ENCODE peak calls at places on chromosomes 2 and 18, in five cellular contexts. One of them, this sample, is unnamed.
A peak's percentile ranks its signal among the peaks of the same experiment; 100 is the strongest.

GRCh38 chr2:47941936-47942335 is 35.6 kb upstream of the FBXO11 start:
- DNase-seq in GM23248: no peak
- DNase-seq in PC-9: no peak
- DNase-seq in stimulated activated CD4-positive, alpha-beta T cell treated with anti-CD3 and anti-CD28 coated beads, Interleukin-4, amount 100 ng/mL, for 24 hours: no peak
- DNase-seq in COR-L47: no peak
- DNase-seq in this sample: no peak

GRCh38 chr2:241203218-241204009 is 14.9 kb downstream of the ANO7 start:
- DNase-seq in GM23248: no peak
- DNase-seq in stimulated activated CD4-positive, alpha-beta T cell treated with anti-CD3 and anti-CD28 coated beads, Interleukin-4, amount 100 ng/mL, for 24 hours: no peak
- DNase-seq in PC-9: no peak
- DNase-seq in COR-L47: no peak
- DNase-seq in this sample: no peak

GRCh38 chr2:237026981-237027711 is 58.5 kb upstream of the COPS8 start:
- DNase-seq in PC-9: peak; percentile 57
- DNase-seq in COR-L47: no peak
- DNase-seq in stimulated activated CD4-positive, alpha-beta T cell treated with anti-CD3 and anti-CD28 coated beads, Interleukin-4, amount 100 ng/mL, for 24 hours: peak; percentile 37
- DNase-seq in GM23248: peak; percentile 85
- DNase-seq in this sample: peak; percentile 71

GRCh38 chr18:42028232-42028832 is 73.3 kb downstream of the PIK3C3 start:
- DNase-seq in stimulated activated CD4-positive, alpha-beta T cell treated with anti-CD3 and anti-CD28 coated beads, Interleukin-4, amount 100 ng/mL, for 24 hours: peak; percentile 33
- DNase-seq in PC-9: no peak
- DNase-seq in COR-L47: no peak
- DNase-seq in GM23248: peak; percentile 62
- DNase-seq in this sample: peak; percentile 17

GRCh38 chr2:233331536-233331935 is 22.8 kb upstream of the DGKD start:
- DNase-seq in stimulated activated CD4-positive, alpha-beta T cell treated with anti-CD3 and anti-CD28 coated beads, Interleukin-4, amount 100 ng/mL, for 24 hours: peak; percentile 65
- DNase-seq in PC-9: no peak
- DNase-seq in COR-L47: no peak
- DNase-seq in GM23248: no peak
- DNase-seq in this sample: no peak

GRCh38 chr2:53633441-53633840 is 134.2 kb upstream of the CHAC2 start:
- DNase-seq in stimulated activated CD4-positive, alpha-beta T cell treated with anti-CD3 and anti-CD28 coated beads, Interleukin-4, amount 100 ng/mL, for 24 hours: no peak
- DNase-seq in GM23248: peak; percentile 10
- DNase-seq in COR-L47: peak; percentile 15
- DNase-seq in PC-9: peak; percentile 39
- DNase-seq in this sample: peak; percentile 15

GRCh38 chr18:12305930-12306629 is 2.0 kb upstream of the TUBB6 start:
- DNase-seq in stimulated activated CD4-positive, alpha-beta T cell treated with anti-CD3 and anti-CD28 coated beads, Interleukin-4, amount 100 ng/mL, for 24 hours: no peak
- DNase-seq in PC-9: no peak
- DNase-seq in GM23248: no peak
- DNase-seq in COR-L47: no peak
- DNase-seq in this sample: no peak

GRCh38 chr2:45567974-45568789 is 42.9 kb downstream of the SRBD1 start:
- DNase-seq in COR-L47: no peak
- DNase-seq in PC-9: no peak
- DNase-seq in GM23248: no peak
- DNase-seq in stimulated activated CD4-positive, alpha-beta T cell treated with anti-CD3 and anti-CD28 coated beads, Interleukin-4, amount 100 ng/mL, for 24 hours: no peak
- DNase-seq in this sample: peak; percentile 20

GRCh38 chr2:157692768-157693167 is 64.1 kb upstream of the ACVR1C start:
- DNase-seq in PC-9: peak; percentile 77
- DNase-seq in GM23248: peak; percentile 94
- DNase-seq in COR-L47: no peak
- DNase-seq in stimulated activated CD4-positive, alpha-beta T cell treated with anti-CD3 and anti-CD28 coated beads, Interleukin-4, amount 100 ng/mL, for 24 hours: no peak
- DNase-seq in this sample: peak; percentile 20

GRCh38 chr2:235080108-235080507 is 128.3 kb downstream of the SH3BP4 start:
- DNase-seq in COR-L47: no peak
- DNase-seq in stimulated activated CD4-positive, alpha-beta T cell treated with anti-CD3 and anti-CD28 coated beads, Interleukin-4, amount 100 ng/mL, for 24 hours: no peak
- DNase-seq in PC-9: no peak
- DNase-seq in GM23248: peak; percentile 83
- DNase-seq in this sample: no peak

GRCh38 chr2:219497495-219498279 is 1.0 kb upstream of the GMPPA start:
- DNase-seq in PC-9: peak; percentile 67
- DNase-seq in stimulated activated CD4-positive, alpha-beta T cell treated with anti-CD3 and anti-CD28 coated beads, Interleukin-4, amount 100 ng/mL, for 24 hours: peak; percentile 25
- DNase-seq in GM23248: peak; percentile 94
- DNase-seq in COR-L47: peak; percentile 50
- DNase-seq in this sample: peak; percentile 91

GRCh38 chr2:84830095-84830494 is 50.8 kb downstream of the TRABD2A start:
- DNase-seq in COR-L47: no peak
- DNase-seq in stimulated activated CD4-positive, alpha-beta T cell treated with anti-CD3 and anti-CD28 coated beads, Interleukin-4, amount 100 ng/mL, for 24 hours: no peak
- DNase-seq in PC-9: no peak
- DNase-seq in GM23248: no peak
- DNase-seq in this sample: peak; percentile 52

GRCh38 chr2:15334650-15335326 is 226.3 kb downstream of the NBAS start:
- DNase-seq in COR-L47: peak; percentile 40
- DNase-seq in GM23248: peak; percentile 41
- DNase-seq in PC-9: peak; percentile 70
- DNase-seq in stimulated activated CD4-positive, alpha-beta T cell treated with anti-CD3 and anti-CD28 coated beads, Interleukin-4, amount 100 ng/mL, for 24 hours: no peak
- DNase-seq in this sample: peak; percentile 11

GRCh38 chr2:232573042-232573441 is 22.6 kb downstream of the EIF4E2 start:
- DNase-seq in GM23248: no peak
- DNase-seq in stimulated activated CD4-positive, alpha-beta T cell treated with anti-CD3 and anti-CD28 coated beads, Interleukin-4, amount 100 ng/mL, for 24 hours: no peak
- DNase-seq in COR-L47: no peak
- DNase-seq in PC-9: no peak
- DNase-seq in this sample: no peak

GRCh38 chr2:195613922-195614321 is 43.1 kb upstream of the SLC39A10 start:
- DNase-seq in GM23248: peak; percentile 94
- DNase-seq in stimulated activated CD4-positive, alpha-beta T cell treated with anti-CD3 and anti-CD28 coated beads, Interleukin-4, amount 100 ng/mL, for 24 hours: no peak
- DNase-seq in PC-9: peak; percentile 42
- DNase-seq in COR-L47: no peak
- DNase-seq in this sample: peak; percentile 75

GRCh38 chr18:31267823-31268481 is 50.0 kb upstream of the DSG1 start:
- DNase-seq in COR-L47: no peak
- DNase-seq in PC-9: no peak
- DNase-seq in GM23248: no peak
- DNase-seq in stimulated activated CD4-positive, alpha-beta T cell treated with anti-CD3 and anti-CD28 coated beads, Interleukin-4, amount 100 ng/mL, for 24 hours: no peak
- DNase-seq in this sample: no peak

GRCh38 chr2:10584843-10585475 is 104.8 kb downstream of the NOL10 start:
- DNase-seq in stimulated activated CD4-positive, alpha-beta T cell treated with anti-CD3 and anti-CD28 coated beads, Interleukin-4, amount 100 ng/mL, for 24 hours: no peak
- DNase-seq in COR-L47: no peak
- DNase-seq in PC-9: peak; percentile 98
- DNase-seq in GM23248: peak; percentile 91
- DNase-seq in this sample: peak; percentile 76

GRCh38 chr18:35616664-35617423 is 35.3 kb downstream of the GALNT1 start:
- DNase-seq in stimulated activated CD4-positive, alpha-beta T cell treated with anti-CD3 and anti-CD28 coated beads, Interleukin-4, amount 100 ng/mL, for 24 hours: peak; percentile 73
- DNase-seq in GM23248: peak; percentile 76
- DNase-seq in COR-L47: no peak
- DNase-seq in PC-9: peak; percentile 66
- DNase-seq in this sample: peak; percentile 11

GRCh38 chr2:49948091-49948490 is 793.8 kb upstream of the FSHR start:
- DNase-seq in PC-9: no peak
- DNase-seq in stimulated activated CD4-positive, alpha-beta T cell treated with anti-CD3 and anti-CD28 coated beads, Interleukin-4, amount 100 ng/mL, for 24 hours: no peak
- DNase-seq in GM23248: no peak
- DNase-seq in COR-L47: no peak
- DNase-seq in this sample: no peak

GRCh38 chr2:22894761-22895160 is 490.2 kb upstream of the KLHL29 start:
- DNase-seq in stimulated activated CD4-positive, alpha-beta T cell treated with anti-CD3 and anti-CD28 coated beads, Interleukin-4, amount 100 ng/mL, for 24 hours: no peak
- DNase-seq in PC-9: no peak
- DNase-seq in GM23248: no peak
- DNase-seq in COR-L47: no peak
- DNase-seq in this sample: no peak

GRCh38 chr2:218517434-218518206 is 50.5 kb downstream of the USP37 start:
- DNase-seq in COR-L47: no peak
- DNase-seq in stimulated activated CD4-positive, alpha-beta T cell treated with anti-CD3 and anti-CD28 coated beads, Interleukin-4, amount 100 ng/mL, for 24 hours: no peak
- DNase-seq in GM23248: peak; percentile 68
- DNase-seq in PC-9: no peak
- DNase-seq in this sample: no peak

GRCh38 chr18:31723998-31724711 is 36.5 kb downstream of the SLC25A52 start:
- DNase-seq in PC-9: no peak
- DNase-seq in COR-L47: peak; percentile 43
- DNase-seq in GM23248: peak; percentile 39
- DNase-seq in stimulated activated CD4-positive, alpha-beta T cell treated with anti-CD3 and anti-CD28 coated beads, Interleukin-4, amount 100 ng/mL, for 24 hours: no peak
- DNase-seq in this sample: no peak